ENCODE peak calls at places on chromosome 9, in seven cellular contexts. I is endodermal cell; M is CD4-positive, CD25-positive, alpha-beta regulatory T cell; J is H1; F is small intestine; R is RWPE1; E is spleen. Y is an unnamed sample.

GRCh38 chr9:13163946-13164345 is 115.5 kb downstream of the MPDZ start:
- DNase-seq in I (no peak), M (no peak), J (no peak), F (no peak), R (no peak), E (no peak), Y (no peak)

GRCh38 chr9:131621551-131622321 is 76.4 kb downstream of the PRRT1B start:
- DNase-seq in I (no peak), M (no peak), J (no peak), F (no peak), R (no peak), E (peak; percentile 82), Y (peak; percentile 81)

GRCh38 chr9:134206317-134207300 is 42.2 kb upstream of the RNU6ATAC start:
- DNase-seq in I (no peak), M (no peak), J (no peak), F (no peak), R (no peak), E (peak; percentile 30), Y (peak; percentile 40)

GRCh38 chr9:137604345-137605145 is 941 bp upstream of the ARRDC1 start:
- DNase-seq in I (no peak), M (no peak), J (no peak), F (no peak), R (no peak), E (no peak), Y (no peak)

GRCh38 chr9:134834217-134834956 is 46.2 kb upstream of the FCN2 start:
- DNase-seq in I (no peak), M (no peak), J (no peak), F (no peak), R (no peak), E (no peak), Y (no peak)

GRCh38 chr9:76374702-76375543 is 19.3 kb downstream of the RFK start:
- DNase-seq in I (peak; percentile 80), M (no peak), J (no peak), F (peak; percentile 97), R (peak; percentile 83), E (no peak), Y (peak; percentile 72)

GRCh38 chr9:133606722-133607053 is 2.5 kb downstream of the FAM163B start:
- DNase-seq in I (no peak), M (no peak), J (no peak), F (no peak), R (no peak), E (no peak), Y (no peak)

GRCh38 chr9:84974790-84975189 is 305.3 kb downstream of the NTRK2 start:
- DNase-seq in I (no peak), M (no peak), J (no peak), F (no peak), R (no peak), E (no peak), Y (no peak)

GRCh38 chr9:72384710-72385475 is 19.9 kb upstream of the ZFAND5 start:
- DNase-seq in I (no peak), M (no peak), J (no peak), F (no peak), R (no peak), E (no peak), Y (no peak)

GRCh38 chr9:93122721-93123221 is 11.3 kb downstream of the NINJ1 start:
- DNase-seq in I (peak; percentile 34), M (no peak), J (no peak), F (no peak), R (no peak), E (peak; percentile 71), Y (peak; percentile 57)

GRCh38 chr9:17802249-17802857 is 223.5 kb downstream of the SH3GL2 start:
- DNase-seq in I (no peak), M (no peak), J (no peak), F (no peak), R (peak; percentile 9), E (no peak), Y (no peak)

GRCh38 chr9:113991714-113992113 is 86.4 kb downstream of the AMBP start:
- DNase-seq in I (no peak), M (no peak), J (no peak), F (no peak), R (no peak), E (peak; percentile 52), Y (no peak)

GRCh38 chr9:74696520-74696919 is 191.2 kb downstream of the TRPM6 start:
- DNase-seq in I (peak; percentile 62), M (no peak), J (no peak), F (no peak), R (no peak), E (no peak), Y (no peak)

GRCh38 chr9:7394007-7394774 is 405.4 kb downstream of the DMAC1 start:
- DNase-seq in I (peak; percentile 60), M (no peak), J (no peak), F (no peak), R (no peak), E (no peak), Y (no peak)

GRCh38 chr9:114427644-114428043 is 39.9 kb upstream of the AKNA start:
- DNase-seq in I (no peak), M (no peak), J (no peak), F (no peak), R (no peak), E (peak; percentile 22), Y (no peak)

GRCh38 chr9:92696619-92697018 is 26.7 kb upstream of the IPPK start:
- DNase-seq in I (no peak), M (no peak), J (no peak), F (no peak), R (no peak), E (no peak), Y (no peak)

GRCh38 chr9:4137234-4137633 is 162.6 kb downstream of the GLIS3 start:
- DNase-seq in I (no peak), M (no peak), J (no peak), F (peak; percentile 15), R (peak; percentile 83), E (no peak), Y (no peak)
- H3K27ac ChIP-seq in I (no peak overlapping the region), M (no peak overlapping the region), J (no peak overlapping the region), F (no peak overlapping the region), R (no peak overlapping the region), E (no peak overlapping the region), Y (no peak overlapping the region)

GRCh38 chr9:98973546-98973921 is 29.8 kb downstream of the COL15A1 start:
- DNase-seq in I (no peak), M (no peak), J (no peak), F (no peak), R (no peak), E (no peak), Y (no peak)

GRCh38 chr9:98971915-98972223 is 28.2 kb downstream of the COL15A1 start:
- DNase-seq in I (no peak), M (no peak), J (no peak), F (no peak), R (no peak), E (no peak), Y (no peak)

GRCh38 chr9:98974106-98974505 is 30.4 kb downstream of the COL15A1 start:
- DNase-seq in I (no peak), M (no peak), J (no peak), F (no peak), R (no peak), E (no peak), Y (no peak)

GRCh38 chr9:98971168-98971914 is 27.6 kb downstream of the COL15A1 start:
- DNase-seq in I (peak; percentile 68), M (no peak), J (no peak), F (no peak), R (peak; percentile 45), E (no peak), Y (no peak)

GRCh38 chr9:98972641-98973545 is 29.2 kb downstream of the COL15A1 start:
- DNase-seq in I (peak; percentile 11), M (no peak), J (no peak), F (no peak), R (no peak), E (no peak), Y (no peak)
- H3K27ac ChIP-seq in I (no peak overlapping the region), M (no peak overlapping the region), J (no peak overlapping the region), F (no peak overlapping the region), R (no peak overlapping the region), E (no peak overlapping the region), Y (no peak overlapping the region)

DNA sequence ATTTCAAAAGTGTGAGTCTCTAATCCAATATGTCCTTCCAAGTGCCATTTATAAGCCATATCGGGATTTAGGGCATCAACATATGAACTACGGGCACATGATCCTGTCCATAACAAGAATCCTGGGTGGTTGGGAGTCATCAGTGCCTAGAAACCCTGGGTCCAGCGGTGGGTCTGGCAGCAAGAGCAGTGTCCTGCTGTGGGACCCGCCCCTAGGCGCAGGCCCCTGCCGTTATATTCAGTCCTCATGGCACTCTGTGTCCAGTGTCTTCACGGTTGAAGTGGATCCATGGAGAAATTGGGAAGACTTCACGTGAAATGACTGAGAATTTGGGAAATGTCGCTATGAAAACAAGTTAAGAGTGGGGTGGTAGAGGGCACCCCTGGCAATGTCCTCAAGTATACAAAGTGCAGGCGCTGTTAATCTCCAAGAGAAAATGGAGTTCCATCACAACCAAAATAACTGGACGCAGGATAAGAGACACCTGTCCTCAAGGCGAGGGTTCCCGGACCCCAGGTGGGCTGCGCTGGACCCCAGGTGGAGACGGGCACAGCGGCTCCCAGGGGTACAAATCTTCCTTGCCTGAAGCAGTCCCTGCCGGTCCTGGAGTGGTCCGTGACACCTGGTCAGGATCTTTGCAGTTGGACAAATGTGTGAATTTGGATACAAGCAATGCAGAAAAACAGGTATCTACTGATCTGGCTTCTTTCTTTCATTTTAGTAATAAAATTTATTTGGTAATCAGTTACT is 42.9 kb downstream of the NXNL2 start:
- DNase-seq in I (no peak), M (no peak), J (no peak), F (no peak), R (no peak), E (no peak), Y (no peak)
- H3K27ac ChIP-seq in I (no peak overlapping the region), M (no peak overlapping the region), J (no peak overlapping the region), F (no peak overlapping the region), R (no peak overlapping the region), E (no peak overlapping the region), Y (no peak overlapping the region)

DNA sequence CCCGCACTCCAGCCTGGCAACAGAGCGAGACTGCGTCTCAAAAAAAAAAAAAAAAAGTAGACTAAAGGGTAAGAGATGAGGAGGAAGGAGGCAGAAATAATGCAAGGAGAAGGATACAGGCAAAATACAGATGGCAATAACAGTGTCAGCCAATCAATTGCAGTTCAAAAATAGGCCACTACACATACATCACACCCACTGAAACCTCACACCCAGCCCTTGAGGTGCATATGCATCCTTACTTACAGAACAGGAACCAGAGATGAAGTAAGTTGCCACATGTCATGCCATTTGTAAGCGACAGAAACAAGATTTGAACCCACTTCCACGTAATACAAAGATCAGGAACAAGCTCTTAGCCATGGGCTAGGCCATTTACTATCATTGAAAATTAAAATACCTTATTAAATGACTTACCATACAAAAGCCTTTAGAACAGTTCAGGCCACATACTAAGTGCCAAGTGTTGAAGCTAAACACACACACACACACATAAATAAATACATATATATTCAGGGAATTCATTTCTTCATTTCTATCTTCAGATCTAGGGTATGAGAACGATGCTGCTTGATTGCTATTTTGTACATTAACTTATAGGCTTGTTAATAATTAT is 98.4 kb downstream of the FNBP1 start:
- DNase-seq in I (no peak), M (peak; percentile 86), J (no peak), F (peak; percentile 58), R (no peak), E (no peak), Y (no peak)
- H3K27ac ChIP-seq in I (no peak overlapping the region), M (peak overlapping the region; percentile 78), J (no peak overlapping the region), F (peak overlapping the region; percentile 45), R (no peak overlapping the region), E (peak overlapping the region; percentile 82), Y (peak overlapping the region; percentile 69)

GRCh38 chr9:120873512-120873911 is 3.5 kb downstream of the PHF19 start:
- DNase-seq in I (peak; percentile 94), M (peak; percentile 44), J (peak; percentile 95), F (peak; percentile 40), R (peak; percentile 97), E (peak; percentile 68), Y (no peak)
- H3K27ac ChIP-seq in I (no peak overlapping the region), M (peak overlapping the region; percentile 58), J (peak overlapping the region; percentile 78), F (peak overlapping the region; percentile 12), R (peak overlapping the region; percentile 100), E (peak overlapping the region; percentile 19), Y (no peak overlapping the region)

GRCh38 chr9:123269316-123269715 is 930 bp upstream of the STRBP start:
- DNase-seq in I (no peak), M (no peak), J (no peak), F (no peak), R (no peak), E (no peak), Y (no peak)
- H3K27ac ChIP-seq in I (no peak overlapping the region), M (peak overlapping the region; percentile 66), J (no peak overlapping the region), F (peak overlapping the region; percentile 80), R (peak overlapping the region; percentile 49), E (peak overlapping the region; percentile 84), Y (peak overlapping the region; percentile 39)

Y was measured in upper lobe of right lung.